ENCODE peak calls at places on chromosome 18, in four cellular contexts. F, M, P and J are unnamed samples.
A peak's percentile ranks its signal among the peaks of the same experiment; 100 is the strongest.

GRCh38 chr18:42374961-42375360 is 419.9 kb downstream of the PIK3C3 start:
- DNase-seq in M (no peak), F (no peak), P (no peak), J (no peak)

GRCh38 chr18:5962362-5962761 is 67.0 kb upstream of the TMEM200C start:
- DNase-seq in F (no peak), M (no peak), P (no peak), J (no peak)

GRCh38 chr18:36697905-36698304 is 130.9 kb downstream of the TPGS2 start:
- DNase-seq in M (peak; percentile 91), F (peak; percentile 80), P (peak; percentile 44), J (no peak)

GRCh38 chr18:6629635-6630140 is 99.8 kb upstream of the ARHGAP28 start:
- DNase-seq in F (peak; percentile 63), M (peak; percentile 73), P (no peak), J (no peak)

GRCh38 chr18:11512096-11513030 is 97.0 kb upstream of the SLC35G4 start:
- DNase-seq in M (peak; percentile 51), F (peak; percentile 27), P (no peak), J (no peak)

GRCh38 chr18:54607213-54607934 is 16.3 kb downstream of the DYNAP start:
- DNase-seq in M (peak; percentile 91), P (peak; percentile 32), F (peak; percentile 18), J (peak; percentile 35)

GRCh38 chr18:76686737-76687231 is 135.6 kb upstream of the ZNF236 start:
- DNase-seq in P (peak; percentile 26), M (peak; percentile 63), F (peak; percentile 77), J (no peak)

GRCh38 chr18:9737814-9738160 is 29.7 kb downstream of the RAB31 start:
- DNase-seq in F (no peak), P (no peak), M (no peak), J (no peak)

GRCh38 chr18:500230-500555 is 308 bp downstream of the COLEC12 start:
- DNase-seq in F (peak; percentile 43), M (peak; percentile 11), P (no peak), J (no peak)
- H3K4me3 ChIP-seq in F (peak overlapping the region; percentile 64), M (no peak overlapping the region), P (no peak overlapping the region), J (peak overlapping the region; percentile 60)

GRCh38 chr18:70411886-70412443 is 123.1 kb downstream of the SOCS6 start:
- DNase-seq in F (peak; percentile 44), P (no peak), M (no peak), J (no peak)
- H3K4me3 ChIP-seq in F (no peak overlapping the region), P (no peak overlapping the region), M (no peak overlapping the region), J (no peak overlapping the region)

GRCh38 chr18:40662898-40663437 is 1292.1 kb upstream of the PIK3C3 start:
- DNase-seq in P (no peak), M (no peak), F (no peak), J (no peak)
- H3K4me3 ChIP-seq in P (no peak overlapping the region), M (no peak overlapping the region), F (no peak overlapping the region), J (no peak overlapping the region)

GRCh38 chr18:62523255-62523588 is 397 bp downstream of the ZCCHC2 start:
- DNase-seq in M (no peak), F (no peak), P (no peak), J (no peak)
- H3K4me3 ChIP-seq in M (no peak overlapping the region), F (peak overlapping the region; percentile 80), P (peak overlapping the region; percentile 60), J (peak overlapping the region; percentile 79)

GRCh38 chr18:75456277-75456676 is 28.8 kb upstream of the SMIM21 start:
- DNase-seq in P (no peak), F (no peak), M (no peak), J (no peak)
- H3K4me3 ChIP-seq in P (no peak overlapping the region), F (peak overlapping the region; percentile 44), M (no peak overlapping the region), J (no peak overlapping the region)

DNA sequence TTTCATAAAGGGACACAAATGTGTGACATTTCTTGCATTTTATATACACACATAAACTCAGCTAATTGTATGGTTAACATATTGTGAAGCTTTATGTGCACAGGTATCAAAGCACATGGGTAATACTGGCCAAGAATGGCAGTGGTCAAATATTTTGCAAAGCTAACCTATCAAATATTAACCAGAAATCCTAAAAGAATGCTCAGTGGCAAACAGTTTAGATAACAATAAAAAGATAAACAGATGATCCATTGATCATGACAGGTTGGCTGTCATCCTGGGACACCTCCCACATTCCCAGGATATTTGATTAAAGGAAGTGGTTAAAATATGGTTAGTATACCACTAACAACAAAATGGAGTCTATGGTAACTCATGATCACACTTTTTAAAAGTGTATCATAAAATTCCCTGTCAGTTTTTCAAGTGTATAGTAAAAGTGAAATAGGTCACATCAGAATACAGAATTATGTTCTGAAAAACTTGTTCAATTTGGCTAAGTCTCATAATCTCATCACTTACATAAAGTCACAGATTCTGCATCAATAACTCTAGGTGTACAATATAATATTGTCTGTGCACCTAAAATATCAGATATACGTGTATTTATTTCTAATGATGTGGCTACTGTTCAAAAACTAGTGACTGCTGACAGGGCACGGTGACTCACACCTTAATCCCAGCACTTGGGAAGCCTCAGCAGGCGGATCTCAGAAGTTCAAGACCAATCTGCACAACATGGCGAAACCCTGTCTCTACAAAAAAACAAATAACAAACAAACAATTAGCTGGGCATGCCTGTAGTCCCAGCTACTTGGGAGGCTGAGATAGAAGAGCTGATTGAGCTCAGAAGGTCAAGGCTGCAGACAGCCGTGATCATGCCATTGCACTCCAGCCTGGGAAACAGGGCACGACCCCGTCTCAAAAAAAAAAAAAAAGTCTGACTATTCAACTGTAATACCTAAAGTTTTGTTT is 48.9 kb downstream of the CDH2 start:
- DNase-seq in F (no peak), P (no peak), M (no peak), J (no peak)
- H3K4me3 ChIP-seq in F (no peak overlapping the region), P (no peak overlapping the region), M (no peak overlapping the region), J (no peak overlapping the region)

GRCh38 chr18:49193252-49193651 is 242.5 kb upstream of the SMAD7 start:
- DNase-seq in M (no peak), P (no peak), F (no peak), J (no peak)
- H3K4me3 ChIP-seq in M (no peak overlapping the region), P (no peak overlapping the region), F (no peak overlapping the region), J (no peak overlapping the region)

DNA sequence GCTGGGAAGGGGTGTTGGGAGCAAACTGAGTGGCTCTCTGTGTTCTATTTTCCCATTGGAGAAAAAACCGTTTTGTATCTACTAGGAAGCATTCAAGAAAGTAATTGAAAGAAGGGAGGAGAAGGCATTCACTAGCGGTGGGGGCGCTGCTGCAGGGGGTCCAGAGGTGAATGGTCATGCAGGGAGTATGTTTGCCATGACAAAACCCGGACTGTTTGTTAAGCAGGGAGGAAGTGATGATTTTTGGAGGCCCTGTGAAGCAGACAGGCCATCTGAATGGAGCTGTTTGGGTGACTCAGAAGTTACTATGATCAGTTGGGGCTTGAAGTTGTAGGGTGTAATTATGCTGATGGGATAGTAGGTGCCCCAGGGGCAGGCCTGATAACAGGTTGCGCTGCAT is 7.0 kb downstream of the TAF4B start:
- DNase-seq in P (no peak), M (no peak), F (no peak), J (peak; percentile 20)
- H3K4me3 ChIP-seq in P (no peak overlapping the region), M (no peak overlapping the region), F (no peak overlapping the region), J (no peak overlapping the region)

GRCh38 chr18:58361212-58361611 is 267.7 kb downstream of the ALPK2 start:
- DNase-seq in F (peak; percentile 58), M (no peak), P (no peak), J (no peak)

GRCh38 chr18:58363767-58364540 is 264.9 kb downstream of the ALPK2 start:
- DNase-seq in M (peak; percentile 60), P (no peak), F (peak; percentile 39), J (no peak)

GRCh38 chr18:58360324-58360723 is 268.6 kb downstream of the ALPK2 start:
- DNase-seq in M (no peak), F (no peak), P (no peak), J (no peak)

GRCh38 chr18:58362829-58363231 is 266.1 kb downstream of the ALPK2 start:
- DNase-seq in F (peak; percentile 17), M (no peak), P (no peak), J (no peak)

DNA sequence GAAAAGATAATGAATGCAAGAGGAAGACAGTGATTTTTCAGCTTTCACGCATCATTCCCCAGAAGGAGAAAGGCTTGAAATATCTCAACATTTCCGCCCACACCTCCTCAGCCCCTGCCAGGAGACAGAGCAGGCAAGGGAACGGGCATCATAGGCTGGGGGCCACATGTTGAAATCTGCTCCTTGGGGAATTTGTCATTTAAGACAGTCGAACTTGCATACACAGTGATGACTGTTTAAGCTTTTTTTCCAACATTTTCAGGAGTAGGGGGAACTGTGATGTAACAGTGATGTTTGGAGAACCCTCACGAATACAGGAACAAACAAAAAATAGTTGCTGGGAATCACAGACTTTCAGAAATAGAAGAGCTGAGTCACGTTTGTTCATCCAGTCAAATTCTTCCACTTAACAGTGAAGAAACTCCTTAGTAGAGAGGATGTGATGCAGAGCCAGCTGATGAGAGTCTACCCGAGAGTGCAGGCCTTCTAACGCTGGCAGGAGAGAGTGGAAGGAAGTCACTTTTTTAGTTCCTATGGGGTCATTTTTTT is 266.8 kb downstream of the ALPK2 start:
- DNase-seq in F (peak; percentile 98), M (peak; percentile 93), P (no peak), J (no peak)
- H3K4me3 ChIP-seq in F (peak overlapping the region; percentile 30), M (no peak overlapping the region), P (no peak overlapping the region), J (no peak overlapping the region)